ENCODE peak calls at places on chromosomes 13 and 19, in six cellular contexts. One of them, this sample, is unnamed.

GRCh38 chr13:93646247-93646646 is 419.6 kb downstream of the GPC6 start:
- DNase-seq in colonic mucosa: no peak
- DNase-seq in left ventricle myocardium inferior: no peak
- DNase-seq in IMR-90: no peak
- DNase-seq in cardiac muscle cell: peak
- DNase-seq in SJSA1: no peak
- DNase-seq in this sample: no peak

GRCh38 chr19:37217533-37217854 is 520 bp upstream of the ZNF383 start:
- DNase-seq in colonic mucosa: no peak
- DNase-seq in SJSA1: no peak
- DNase-seq in cardiac muscle cell: no peak
- DNase-seq in IMR-90: no peak
- DNase-seq in left ventricle myocardium inferior: no peak
- DNase-seq in this sample: no peak

GRCh38 chr13:65725001-65725400 is 1505.1 kb downstream of the PCDH9 start:
- DNase-seq in SJSA1: no peak
- DNase-seq in cardiac muscle cell: peak
- DNase-seq in colonic mucosa: no peak
- DNase-seq in IMR-90: peak
- DNase-seq in left ventricle myocardium inferior: no peak
- DNase-seq in this sample: no peak

GRCh38 chr19:8566855-8567254 is 10.4 kb downstream of the MYO1F start:
- DNase-seq in IMR-90: no peak
- DNase-seq in left ventricle myocardium inferior: no peak
- DNase-seq in cardiac muscle cell: peak
- DNase-seq in colonic mucosa: no peak
- DNase-seq in SJSA1: no peak
- DNase-seq in this sample: no peak

GRCh38 chr19:55484571-55485438 is at the start of gene NAT14:
- DNase-seq in left ventricle myocardium inferior: peak
- DNase-seq in colonic mucosa: no peak
- DNase-seq in IMR-90: peak
- DNase-seq in SJSA1: peak
- DNase-seq in cardiac muscle cell: peak
- DNase-seq in this sample: peak

GRCh38 chr13:110012102-110012739 is 225.8 kb upstream of the IRS2 start:
- DNase-seq in SJSA1: peak
- DNase-seq in IMR-90: peak
- DNase-seq in left ventricle myocardium inferior: no peak
- DNase-seq in colonic mucosa: no peak
- DNase-seq in cardiac muscle cell: peak
- DNase-seq in this sample: peak

GRCh38 chr19:35266904-35267817 is 1.6 kb upstream of the USF2 start:
- DNase-seq in IMR-90: peak
- DNase-seq in left ventricle myocardium inferior: peak
- DNase-seq in colonic mucosa: peak
- DNase-seq in cardiac muscle cell: no peak
- DNase-seq in SJSA1: no peak
- DNase-seq in this sample: peak

GRCh38 chr19:58399903-58400637 is 4.6 kb downstream of the RNF225 start:
- DNase-seq in colonic mucosa: no peak
- DNase-seq in cardiac muscle cell: no peak
- DNase-seq in left ventricle myocardium inferior: no peak
- DNase-seq in IMR-90: no peak
- DNase-seq in SJSA1: no peak
- DNase-seq in this sample: no peak

GRCh38 chr19:4914736-4915501 is 5.6 kb downstream of the UHRF1 start:
- DNase-seq in left ventricle myocardium inferior: no peak
- DNase-seq in colonic mucosa: peak
- DNase-seq in IMR-90: peak
- DNase-seq in cardiac muscle cell: peak
- DNase-seq in SJSA1: peak
- DNase-seq in this sample: peak

GRCh38 chr19:32862173-32862572 is 7.4 kb downstream of the SLC7A9 start:
- DNase-seq in colonic mucosa: no peak
- DNase-seq in IMR-90: no peak
- DNase-seq in SJSA1: no peak
- DNase-seq in cardiac muscle cell: no peak
- DNase-seq in left ventricle myocardium inferior: no peak
- DNase-seq in this sample: no peak

GRCh38 chr13:43303040-43303729 is 279.8 kb downstream of the DNAJC15 start:
- DNase-seq in colonic mucosa: peak
- DNase-seq in SJSA1: peak
- DNase-seq in IMR-90: peak
- DNase-seq in left ventricle myocardium inferior: peak
- DNase-seq in cardiac muscle cell: peak
- DNase-seq in this sample: peak

GRCh38 chr19:6499052-6499790 is 2.9 kb downstream of the TUBB4A start:
- DNase-seq in colonic mucosa: no peak
- DNase-seq in cardiac muscle cell: no peak
- DNase-seq in left ventricle myocardium inferior: no peak
- DNase-seq in SJSA1: no peak
- DNase-seq in IMR-90: no peak
- DNase-seq in this sample: no peak

GRCh38 chr13:101417043-101417406 is 717 bp upstream of the NALCN start:
- DNase-seq in SJSA1: no peak
- DNase-seq in IMR-90: peak
- DNase-seq in cardiac muscle cell: peak
- DNase-seq in colonic mucosa: no peak
- DNase-seq in left ventricle myocardium inferior: no peak
- DNase-seq in this sample: peak

GRCh38 chr19:38739440-38740251 is 4.6 kb downstream of the CAPN12 start:
- DNase-seq in cardiac muscle cell: no peak
- DNase-seq in left ventricle myocardium inferior: no peak
- DNase-seq in colonic mucosa: no peak
- DNase-seq in SJSA1: no peak
- DNase-seq in IMR-90: no peak
- DNase-seq in this sample: no peak

GRCh38 chr13:86569974-86570373 is 770.8 kb upstream of the SLITRK6 start:
- DNase-seq in IMR-90: no peak
- DNase-seq in left ventricle myocardium inferior: no peak
- DNase-seq in colonic mucosa: no peak
- DNase-seq in SJSA1: no peak
- DNase-seq in cardiac muscle cell: no peak
- DNase-seq in this sample: peak

GRCh38 chr13:36341718-36342117 is 4.5 kb downstream of the SPART start:
- DNase-seq in cardiac muscle cell: peak
- DNase-seq in colonic mucosa: no peak
- DNase-seq in IMR-90: peak
- DNase-seq in SJSA1: no peak
- DNase-seq in left ventricle myocardium inferior: no peak
- DNase-seq in this sample: peak
- H3K4me3 ChIP-seq in cardiac muscle cell: no peak
- H3K4me3 ChIP-seq in colonic mucosa: no peak
- H3K4me3 ChIP-seq in IMR-90: no peak
- H3K4me3 ChIP-seq in SJSA1: no peak
- H3K4me3 ChIP-seq in left ventricle myocardium inferior: no peak
- H3K4me3 ChIP-seq in this sample: no peak

GRCh38 chr19:52638601-52639000 is 446 bp upstream of the ZNF83 start:
- DNase-seq in SJSA1: no peak
- DNase-seq in colonic mucosa: no peak
- DNase-seq in IMR-90: peak
- DNase-seq in left ventricle myocardium inferior: peak
- DNase-seq in cardiac muscle cell: no peak
- DNase-seq in this sample: no peak
- H3K4me3 ChIP-seq in SJSA1: peak
- H3K4me3 ChIP-seq in colonic mucosa: peak
- H3K4me3 ChIP-seq in IMR-90: peak
- H3K4me3 ChIP-seq in left ventricle myocardium inferior: peak
- H3K4me3 ChIP-seq in cardiac muscle cell: peak
- H3K4me3 ChIP-seq in this sample: peak

DNA sequence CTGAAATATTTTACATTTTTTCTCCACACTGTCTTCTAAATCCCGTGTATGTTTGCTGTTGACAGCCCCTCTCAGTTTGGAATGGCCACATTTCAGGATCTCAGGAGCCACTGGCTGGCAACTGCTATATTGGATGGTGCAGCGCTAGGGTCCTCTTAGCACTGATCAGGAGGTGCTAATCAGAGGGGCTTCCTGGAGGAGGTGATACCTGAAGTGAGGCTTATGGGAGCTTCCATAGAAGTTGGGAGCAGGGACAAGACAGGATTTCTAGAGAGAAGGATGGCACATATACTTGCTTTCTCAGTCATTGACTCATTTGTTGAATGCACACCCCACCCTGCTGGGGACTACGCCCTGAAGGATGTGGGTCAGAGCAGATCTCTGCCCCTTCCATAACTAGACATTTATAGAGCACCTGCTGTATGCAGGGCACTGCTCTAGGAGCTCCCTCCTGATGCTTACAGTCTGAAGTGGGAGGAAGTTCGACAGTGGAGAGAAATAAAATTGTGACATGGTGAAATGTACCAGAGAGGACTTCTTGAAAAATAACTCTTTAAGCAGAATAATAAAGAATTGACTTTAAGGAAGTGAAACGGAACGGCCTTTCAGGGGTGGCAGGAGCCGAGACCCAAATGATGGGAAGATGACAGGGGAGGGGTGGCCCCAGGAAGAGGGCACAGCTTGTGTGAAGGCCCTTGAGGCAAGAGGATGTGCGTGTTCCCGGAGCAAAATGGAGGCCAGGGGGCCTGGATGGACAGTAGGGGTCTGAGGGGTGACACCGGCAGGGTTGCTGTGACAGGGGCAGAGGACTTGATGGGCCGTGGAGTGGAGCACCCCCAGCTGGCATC is 13.2 kb downstream of the AP2A1 start:
- DNase-seq in IMR-90: no peak
- DNase-seq in SJSA1: no peak
- DNase-seq in left ventricle myocardium inferior: no peak
- DNase-seq in colonic mucosa: no peak
- DNase-seq in cardiac muscle cell: no peak
- DNase-seq in this sample: no peak
- H3K4me3 ChIP-seq in IMR-90: no peak
- H3K4me3 ChIP-seq in SJSA1: no peak
- H3K4me3 ChIP-seq in left ventricle myocardium inferior: no peak
- H3K4me3 ChIP-seq in colonic mucosa: no peak
- H3K4me3 ChIP-seq in cardiac muscle cell: no peak
- H3K4me3 ChIP-seq in this sample: no peak

GRCh38 chr19:45402469-45403070 is 2.3 kb downstream of the PPP1R13L start:
- DNase-seq in cardiac muscle cell: peak
- DNase-seq in IMR-90: no peak
- DNase-seq in left ventricle myocardium inferior: peak
- DNase-seq in colonic mucosa: peak
- DNase-seq in SJSA1: no peak
- DNase-seq in this sample: peak

GRCh38 chr19:45404557-45405434 is at the start of gene PPP1R13L:
- DNase-seq in colonic mucosa: peak
- DNase-seq in IMR-90: peak
- DNase-seq in cardiac muscle cell: peak
- DNase-seq in left ventricle myocardium inferior: peak
- DNase-seq in SJSA1: no peak
- DNase-seq in this sample: peak

GRCh38 chr19:45403272-45403671 is 1.6 kb downstream of the PPP1R13L start:
- DNase-seq in IMR-90: no peak
- DNase-seq in colonic mucosa: no peak
- DNase-seq in cardiac muscle cell: no peak
- DNase-seq in left ventricle myocardium inferior: no peak
- DNase-seq in SJSA1: no peak
- DNase-seq in this sample: no peak

GRCh38 chr19:45405435-45406164 is 731 bp upstream of the PPP1R13L start:
- DNase-seq in IMR-90: peak
- DNase-seq in colonic mucosa: peak
- DNase-seq in cardiac muscle cell: peak
- DNase-seq in SJSA1: peak
- DNase-seq in left ventricle myocardium inferior: peak
- DNase-seq in this sample: peak

GRCh38 chr19:45403781-45404556 is 900 bp downstream of the PPP1R13L start:
- DNase-seq in left ventricle myocardium inferior: peak
- DNase-seq in cardiac muscle cell: peak
- DNase-seq in colonic mucosa: peak
- DNase-seq in IMR-90: no peak
- DNase-seq in SJSA1: no peak
- DNase-seq in this sample: peak
- H3K4me3 ChIP-seq in left ventricle myocardium inferior: peak
- H3K4me3 ChIP-seq in cardiac muscle cell: peak
- H3K4me3 ChIP-seq in colonic mucosa: peak
- H3K4me3 ChIP-seq in IMR-90: peak
- H3K4me3 ChIP-seq in SJSA1: no peak
- H3K4me3 ChIP-seq in this sample: peak

This sample was measured in epithelial cell of esophagus.